ENCODE peak calls at places on chromosomes 13 and 19, in four cellular contexts. T is PC-3, X is neural progenitor cell, B is H9. E is an unnamed sample.
A peak's percentile ranks its signal among the peaks of the same experiment; 100 is the strongest.

GRCh38 chr13:81480634-81481033 is 1139.7 kb upstream of the SPRY2 start:
- DNase-seq in X (no peak), B (no peak), T (peak; percentile 7), E (peak; percentile 0)

GRCh38 chr13:60944016-60944415 is 471.6 kb downstream of the PCDH20 start:
- DNase-seq in B (no peak), X (no peak), T (no peak), E (no peak)

GRCh38 chr19:45716314-45717130 is 14.2 kb downstream of the FBXO46 start:
- DNase-seq in X (peak; percentile 40), B (no peak), T (peak; percentile 44), E (peak; percentile 50)

GRCh38 chr13:35283856-35284255 is 192.6 kb downstream of the MAB21L1 start:
- DNase-seq in T (peak; percentile 64), X (no peak), B (no peak), E (peak; percentile 54)

GRCh38 chr13:92074658-92075057 is 676.2 kb downstream of the GPC5 start:
- DNase-seq in B (peak; percentile 35), T (peak; percentile 7), X (peak; percentile 68), E (no peak)

GRCh38 chr19:28436320-28436719 is 776.6 kb downstream of the UQCRFS1 start:
- DNase-seq in X (no peak), B (no peak), T (no peak), E (no peak)

GRCh38 chr13:95553614-95554385 is 1.3 kb downstream of the CLDN10 start:
- DNase-seq in T (peak; percentile 47), X (peak; percentile 55), B (peak; percentile 52), E (no peak)

GRCh38 chr13:113539176-113539575 is 45.4 kb upstream of the TFDP1 start:
- DNase-seq in B (peak; percentile 10), X (no peak), T (no peak), E (no peak)

GRCh38 chr13:40539954-40540706 is 126.3 kb downstream of the FOXO1 start:
- DNase-seq in B (peak; percentile 49), T (peak; percentile 84), X (peak; percentile 21), E (peak; percentile 53)

GRCh38 chr13:81726037-81726726 is 1385.3 kb upstream of the SPRY2 start:
- DNase-seq in B (no peak), T (no peak), X (no peak), E (peak; percentile 81)

GRCh38 chr13:46172531-46172991 is 9.4 kb downstream of the LCP1 start:
- DNase-seq in X (no peak), B (no peak), T (no peak), E (no peak)

GRCh38 chr19:35019144-35019543 is 11.1 kb upstream of the SCN1B start:
- DNase-seq in B (no peak), T (no peak), X (no peak), E (no peak)

GRCh38 chr19:6125571-6125989 is 9.9 kb upstream of the ACSBG2 start:
- DNase-seq in T (peak; percentile 95), X (peak; percentile 73), B (peak; percentile 81), E (peak; percentile 73)

GRCh38 chr19:5108123-5108613 is 139.3 kb downstream of the KDM4B start:
- DNase-seq in B (no peak), X (no peak), T (no peak), E (no peak)

GRCh38 chr13:42354246-42355117 is 82.5 kb downstream of the AKAP11 start:
- DNase-seq in X (peak; percentile 52), B (no peak), T (peak; percentile 43), E (peak; percentile 74)

GRCh38 chr13:74129500-74130144 is 4.6 kb downstream of the KLF12 start:
- DNase-seq in B (no peak), X (no peak), T (peak; percentile 26), E (peak; percentile 6)

GRCh38 chr19:10603873-10604459 is 16.9 kb upstream of the AP1M2 start:
- DNase-seq in X (peak; percentile 9), B (no peak), T (no peak), E (peak; percentile 29)

GRCh38 chr19:48133094-48133493 is 22.5 kb upstream of the PLA2G4C start:
- DNase-seq in X (no peak), B (no peak), T (no peak), E (no peak)

GRCh38 chr13:57583529-57583928 is 48.0 kb upstream of the PCDH17 start:
- DNase-seq in X (no peak), T (no peak), B (no peak), E (no peak)

GRCh38 chr13:57582032-57582431 is 49.5 kb upstream of the PCDH17 start:
- DNase-seq in B (peak; percentile 58), X (peak; percentile 3), T (no peak), E (no peak)
- TF ChIP-seq CTCF in B (peak; percentile 61), X (peak; percentile 26), T (no peak), E (no peak)

DNA sequence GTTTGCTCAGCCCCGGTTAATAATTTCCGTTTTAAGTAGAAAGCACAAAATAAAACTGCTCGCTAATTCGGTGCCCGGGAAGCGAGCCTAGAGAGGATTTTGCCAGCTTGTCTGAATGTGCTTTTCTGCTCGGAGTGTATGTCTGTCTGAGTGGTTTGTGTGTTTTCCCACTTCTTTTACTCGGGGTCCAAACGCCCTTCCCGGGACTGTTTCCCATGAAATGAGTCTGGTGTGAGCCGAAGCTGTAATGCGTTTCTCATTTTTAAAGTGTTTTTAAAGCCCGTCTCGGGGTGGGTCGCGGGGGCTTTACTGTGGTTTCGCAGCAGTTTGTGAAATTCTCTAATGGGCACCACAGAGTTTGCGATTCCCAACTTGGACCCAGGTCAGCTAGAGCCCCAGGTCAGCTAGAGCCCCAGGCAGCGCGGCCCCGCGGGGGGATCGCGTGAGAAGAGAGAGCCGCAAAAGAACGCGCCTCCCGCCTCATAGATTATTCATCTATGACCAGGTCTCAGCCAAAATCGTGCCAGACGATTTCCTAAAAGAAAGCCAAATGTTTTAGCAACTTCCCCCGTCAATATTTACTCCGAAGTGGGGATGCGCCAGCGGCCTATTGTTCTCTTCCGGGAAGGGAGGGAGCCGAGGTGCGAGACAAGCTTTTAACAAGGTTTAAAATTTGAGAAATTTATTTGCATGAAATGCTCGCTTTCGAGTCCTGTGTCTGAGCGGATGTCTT is 2.0 kb downstream of the ZIC2 start:
- DNase-seq in X (peak; percentile 48), T (no peak), B (peak; percentile 39), E (no peak)
- H3K4me2 ChIP-seq in X (peak overlapping the region; percentile 97), T (no peak overlapping the region), B (peak overlapping the region; percentile 86), E (no peak overlapping the region)

GRCh38 chr19:8244442-8244841 is 35.3 kb downstream of the CERS4 start:
- DNase-seq in T (no peak), B (no peak), X (no peak), E (no peak)
- TF ChIP-seq CTCF in T (peak; percentile 23), B (no peak), X (no peak), E (no peak)

GRCh38 chr19:18362934-18363542 is 22.6 kb downstream of the PGPEP1 start:
- DNase-seq in X (no peak), T (no peak), B (no peak), E (no peak)
- H3K4me2 ChIP-seq in X (no peak overlapping the region), T (no peak overlapping the region), B (no peak overlapping the region), E (no peak overlapping the region)

GRCh38 chr19:23273022-23273593 is 22.9 kb upstream of the ZNF724 start:
- DNase-seq in X (peak; percentile 38), T (no peak), B (no peak), E (peak; percentile 39)

GRCh38 chr19:23273594-23274412 is 23.6 kb upstream of the ZNF724 start:
- DNase-seq in B (peak; percentile 96), X (peak; percentile 96), T (peak; percentile 94), E (peak; percentile 87)
- TF ChIP-seq CTCF in B (no peak), X (no peak), T (no peak), E (peak; percentile 24)

DNA sequence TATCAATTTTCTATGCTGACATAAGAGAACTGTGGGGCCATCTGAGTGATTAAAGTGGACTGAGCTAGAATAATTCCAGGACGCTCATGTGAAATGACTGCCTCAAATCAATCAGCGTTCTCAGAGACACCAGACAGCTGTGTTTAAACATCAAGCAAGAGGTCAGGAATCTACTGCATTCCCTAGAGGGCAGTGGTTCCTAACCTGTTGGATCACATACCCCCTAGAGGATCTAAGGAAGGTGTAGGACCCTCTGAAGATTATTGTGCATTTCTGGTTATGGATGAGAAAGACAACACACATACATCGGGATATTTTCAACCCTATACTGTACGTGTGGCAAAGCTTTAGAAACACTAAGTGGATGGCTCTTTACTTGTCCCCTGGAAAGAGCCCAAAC is 51.8 kb upstream of the FREM2 start:
- DNase-seq in T (no peak), X (peak; percentile 32), B (no peak), E (no peak)
- H3K4me2 ChIP-seq in T (no peak overlapping the region), X (no peak overlapping the region), B (no peak overlapping the region), E (no peak overlapping the region)

GRCh38 chr19:12779162-12779993 is 4.0 kb upstream of the HOOK2 start:
- DNase-seq in T (peak; percentile 27), B (no peak), X (peak; percentile 45), E (peak; percentile 32)
- TF ChIP-seq CTCF in T (peak; percentile 15), B (peak; percentile 32), X (peak; percentile 26), E (no peak)

E was measured in mammary epithelial cell.